ENCODE peak calls at places on chromosomes 3 and 15, in six cellular contexts. I, L, M, J, R and H are unnamed samples.

GRCh38 chr3:69359916-69360315 is 26.0 kb downstream of the FRMD4B start:
- DNase-seq in M (no peak), J (no peak), R (no peak), I (no peak), L (no peak), H (no peak)

GRCh38 chr3:124671123-124671522 is 59.1 kb upstream of the UMPS start:
- DNase-seq in L (no peak), I (no peak), J (no peak), M (peak; percentile 29), R (no peak), H (no peak)

GRCh38 chr3:119322021-119322522 is 27.9 kb downstream of the ARHGAP31 start:
- DNase-seq in J (no peak), R (no peak), L (no peak), M (no peak), I (no peak), H (no peak)

GRCh38 chr3:183122257-183122932 is 23.1 kb upstream of the MCCC1 start:
- DNase-seq in I (no peak), L (peak; percentile 63), J (no peak), M (no peak), R (no peak), H (no peak)

GRCh38 chr3:150238995-150239612 is 169.0 kb upstream of the TSC22D2 start:
- DNase-seq in J (peak; percentile 48), R (no peak), M (no peak), L (no peak), I (no peak), H (no peak)

GRCh38 chr3:80994085-80994665 is 767.3 kb downstream of the GBE1 start:
- DNase-seq in R (no peak), I (no peak), M (no peak), L (no peak), J (no peak), H (no peak)

GRCh38 chr3:111917300-111917699 is 58.2 kb downstream of the PHLDB2 start:
- DNase-seq in J (no peak), I (no peak), R (no peak), L (no peak), M (no peak), H (no peak)

GRCh38 chr3:98596902-98597500 is 3.6 kb upstream of the CPOX start:
- DNase-seq in R (no peak), J (no peak), I (no peak), M (no peak), L (peak; percentile 30), H (no peak)

GRCh38 chr3:131850223-131850622 is 184.6 kb downstream of the CPNE4 start:
- DNase-seq in L (no peak), I (no peak), J (no peak), R (no peak), M (no peak), H (no peak)

GRCh38 chr15:96199111-96199510 is 131.4 kb upstream of the NR2F2 start:
- DNase-seq in M (no peak), I (no peak), R (no peak), L (no peak), J (no peak), H (no peak)

GRCh38 chr3:152309535-152310317 is 41.0 kb downstream of the MBNL1 start:
- DNase-seq in L (no peak), I (no peak), R (no peak), J (no peak), M (no peak), H (no peak)

GRCh38 chr3:69725994-69726571 is 13.2 kb upstream of the MITF start:
- DNase-seq in L (no peak), R (no peak), J (no peak), I (no peak), M (no peak), H (no peak)

GRCh38 chr15:78750566-78750965 is 60.7 kb downstream of the ADAMTS7 start:
- DNase-seq in L (no peak), M (no peak), R (peak; percentile 20), I (no peak), J (peak; percentile 57), H (no peak)

GRCh38 chr3:183278479-183279088 is 25.5 kb downstream of the B3GNT5 start:
- DNase-seq in J (no peak), M (no peak), L (no peak), I (no peak), R (no peak), H (no peak)

GRCh38 chr3:124707667-124708066 is 22.6 kb upstream of the UMPS start:
- DNase-seq in L (no peak), J (no peak), R (no peak), I (no peak), M (no peak), H (no peak)

GRCh38 chr15:62492900-62493299 is 327.8 kb upstream of the C2CD4B start:
- DNase-seq in I (peak; percentile 24), L (peak; percentile 44), M (no peak), R (no peak), J (no peak), H (no peak)

GRCh38 chr3:31377045-31377642 is 155.6 kb upstream of the STT3B start:
- DNase-seq in R (no peak), J (no peak), I (no peak), M (no peak), L (no peak), H (no peak)

GRCh38 chr3:113551821-113552220 is 19.5 kb downstream of the SIDT1 start:
- DNase-seq in I (no peak), J (no peak), M (no peak), L (no peak), R (no peak), H (no peak)

GRCh38 chr15:83855956-83856355 is 202.0 kb downstream of the ADAMTSL3 start:
- DNase-seq in J (no peak), M (no peak), R (no peak), I (no peak), L (no peak), H (no peak)

GRCh38 chr3:185656321-185656840 is 70.3 kb downstream of the SENP2 start:
- DNase-seq in J (peak; percentile 27), R (peak; percentile 79), M (no peak), L (no peak), I (peak; percentile 88), H (no peak)

GRCh38 chr3:191066669-191067068 is 132.4 kb upstream of the OSTN start:
- DNase-seq in R (no peak), L (no peak), M (no peak), I (no peak), J (no peak), H (no peak)

DNA sequence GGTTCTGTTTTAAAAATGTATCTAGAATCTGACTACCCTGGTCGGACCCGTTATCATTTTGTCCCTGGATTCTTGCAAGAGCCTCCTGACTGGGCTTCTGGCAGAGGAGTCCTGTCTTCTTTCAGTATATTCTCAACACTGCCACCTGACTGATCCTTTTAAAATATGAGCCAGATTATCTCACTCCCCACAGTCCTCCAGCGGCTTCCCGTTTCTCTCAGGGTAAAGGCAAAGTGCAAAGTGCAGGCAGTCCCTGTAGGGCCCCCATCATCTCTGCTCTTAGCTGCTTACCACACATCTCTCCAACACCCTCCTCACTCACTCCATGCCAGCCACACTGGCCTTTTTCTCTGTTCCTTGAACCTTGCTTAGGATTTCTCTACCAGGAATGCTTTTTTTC is 28.5 kb downstream of the CRTC3 start:
- DNase-seq in I (no peak), M (no peak), L (peak; percentile 28), J (peak; percentile 29), R (peak; percentile 43), H (no peak)
- H3K27ac ChIP-seq in I (peak overlapping the region; percentile 82), M (no peak overlapping the region), L (peak overlapping the region; percentile 94), J (peak overlapping the region; percentile 46), R (peak overlapping the region; percentile 83), H (peak overlapping the region; percentile 78)

GRCh38 chr15:66706840-66707239 is 4.8 kb downstream of the SMAD6 start:
- DNase-seq in R (no peak), M (no peak), J (no peak), L (peak; percentile 44), I (no peak), H (no peak)
- H3K27ac ChIP-seq in R (peak overlapping the region; percentile 58), M (no peak overlapping the region), J (no peak overlapping the region), L (peak overlapping the region; percentile 62), I (peak overlapping the region; percentile 76), H (no peak overlapping the region)

DNA sequence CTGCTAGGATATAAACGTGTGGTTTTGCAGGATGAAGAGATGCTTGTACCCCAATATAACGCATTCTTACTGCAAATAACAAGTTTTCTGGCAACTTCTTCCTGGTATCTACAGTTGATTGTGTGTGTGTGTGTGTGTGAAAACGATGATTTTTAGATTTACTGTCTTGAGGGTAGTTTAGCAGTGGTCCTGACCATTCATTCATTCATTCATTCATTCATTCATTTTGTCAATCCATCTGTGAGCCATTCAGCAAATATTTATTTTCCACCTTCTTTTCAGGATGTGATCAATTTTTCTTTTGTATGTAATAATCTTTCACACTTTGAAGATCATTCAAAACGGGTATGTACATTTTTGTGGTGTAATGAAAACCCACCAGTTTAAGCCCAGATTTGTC is 250.7 kb downstream of the PTPRG start:
- DNase-seq in L (no peak), I (no peak), J (no peak), R (no peak), M (no peak), H (no peak)
- H3K27ac ChIP-seq in L (no peak overlapping the region), I (peak overlapping the region; percentile 31), J (no peak overlapping the region), R (no peak overlapping the region), M (no peak overlapping the region), H (no peak overlapping the region)

GRCh38 chr15:74786659-74787165 is 4.8 kb downstream of the CSK start:
- DNase-seq in M (no peak), L (no peak), J (no peak), I (no peak), R (no peak), H (no peak)

GRCh38 chr15:74787251-74788041 is 5.6 kb downstream of the CSK start:
- DNase-seq in M (peak; percentile 92), J (peak; percentile 50), R (no peak), L (peak; percentile 69), I (no peak), H (peak; percentile 47)

GRCh38 chr15:74784426-74784825 is 2.5 kb downstream of the CSK start:
- DNase-seq in J (no peak), R (no peak), M (no peak), L (no peak), I (no peak), H (no peak)

GRCh38 chr15:74784854-74785715 is 3.2 kb downstream of the CSK start:
- DNase-seq in L (no peak), J (no peak), I (no peak), R (no peak), M (no peak), H (no peak)

DNA sequence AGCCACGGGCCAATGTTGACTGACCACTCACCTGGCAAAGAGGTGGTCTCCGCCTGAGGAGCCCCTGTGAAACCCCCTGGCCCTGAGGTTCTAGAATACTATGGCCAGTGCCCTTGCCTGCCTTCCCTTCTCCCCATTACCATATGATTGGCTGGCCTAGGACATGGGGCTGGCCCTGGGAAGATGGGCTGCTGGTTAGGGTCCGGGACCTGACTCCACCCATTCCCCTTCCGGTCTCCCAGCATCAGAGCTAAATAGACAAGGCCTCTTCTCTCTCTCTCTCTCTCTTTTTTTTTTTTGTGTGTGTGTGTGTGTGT is 3.8 kb downstream of the CSK start:
- DNase-seq in J (no peak), M (no peak), I (no peak), R (no peak), L (no peak), H (no peak)
- H3K27ac ChIP-seq in J (no peak overlapping the region), M (peak overlapping the region; percentile 84), I (no peak overlapping the region), R (peak overlapping the region; percentile 24), L (no peak overlapping the region), H (peak overlapping the region; percentile 69)